ENCODE peak calls at places on chromosome 4, in six cellular contexts. V is H1, U is mesendoderm, Z is astrocyte, I is mammary epithelial cell, R is fibroblast of lung. K is an unnamed sample. For H3K4me1, the result is how much of the 10 kb centered on the place peaks cover.

GRCh38 chr4:184007891-184008290 is 102.8 kb downstream of the STOX2 start:
- DNase-seq in V (no peak), U (no peak), Z (peak), I (peak), R (peak), K (no peak)

GRCh38 chr4:138449938-138450337 is 207.8 kb upstream of the SLC7A11 start:
- DNase-seq in V (no peak), U (no peak), Z (peak), I (peak), R (no peak), K (no peak)

GRCh38 chr4:56757270-56757746 is 64.2 kb downstream of the SPINK2 start:
- DNase-seq in V (no peak), U (peak), Z (peak), I (peak), R (peak), K (no peak)

GRCh38 chr4:40843696-40844095 is 93.9 kb downstream of the NSUN7 start:
- DNase-seq in V (no peak), U (peak), Z (no peak), I (no peak), R (no peak), K (peak)

GRCh38 chr4:110119880-110120279 is 78.5 kb downstream of the ELOVL6 start:
- DNase-seq in V (no peak), U (peak), Z (peak), I (peak), R (peak), K (no peak)

GRCh38 chr4:156865391-156865790 is 106.2 kb downstream of the PDGFC start:
- DNase-seq in V (no peak), U (no peak), Z (peak), I (no peak), R (no peak), K (no peak)

GRCh38 chr4:125283702-125284279 is 31.0 kb upstream of the FAT4 start:
- DNase-seq in V (no peak), U (peak), Z (peak), I (peak), R (peak), K (peak)

GRCh38 chr4:24846716-24847115 is 51.3 kb downstream of the SOD3 start:
- DNase-seq in V (no peak), U (no peak), Z (no peak), I (no peak), R (no peak), K (no peak)

GRCh38 chr4:145511913-145512522 is 30.4 kb downstream of the SMAD1 start:
- DNase-seq in V (no peak), U (peak), Z (peak), I (peak), R (peak), K (no peak)

GRCh38 chr4:153603835-153604234 is 80.2 kb upstream of the TLR2 start:
- DNase-seq in V (no peak), U (no peak), Z (no peak), I (no peak), R (no peak), K (no peak)

GRCh38 chr4:153602758-153603157 is 81.3 kb upstream of the TLR2 start:
- DNase-seq in V (no peak), U (no peak), Z (no peak), I (no peak), R (no peak), K (no peak)

DNA sequence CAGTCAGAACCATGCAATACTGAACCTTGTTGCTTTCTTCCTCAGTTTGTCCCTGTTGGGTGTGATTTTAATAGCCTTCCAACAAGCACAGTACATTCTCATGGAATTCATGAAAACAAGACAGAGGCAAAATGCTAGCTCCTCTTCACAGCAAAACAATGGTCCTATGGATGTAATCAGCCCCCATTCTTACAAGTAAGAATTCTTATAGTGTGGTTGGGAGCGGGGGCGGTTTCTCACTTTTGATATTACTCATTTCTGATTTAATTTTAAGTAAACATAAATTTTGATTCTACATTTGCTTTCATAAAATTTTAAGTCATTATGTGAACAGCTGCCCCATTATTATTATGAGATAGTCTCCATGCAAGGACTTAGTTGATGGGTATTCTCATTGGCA is 80.8 kb upstream of the TLR2 start:
- DNase-seq in V (no peak), U (no peak), Z (no peak), I (no peak), R (no peak), K (no peak)
- H3K9ac ChIP-seq in V (no peak), U (no peak), Z (no peak), I (no peak), R (no peak), K (no peak)

DNA sequence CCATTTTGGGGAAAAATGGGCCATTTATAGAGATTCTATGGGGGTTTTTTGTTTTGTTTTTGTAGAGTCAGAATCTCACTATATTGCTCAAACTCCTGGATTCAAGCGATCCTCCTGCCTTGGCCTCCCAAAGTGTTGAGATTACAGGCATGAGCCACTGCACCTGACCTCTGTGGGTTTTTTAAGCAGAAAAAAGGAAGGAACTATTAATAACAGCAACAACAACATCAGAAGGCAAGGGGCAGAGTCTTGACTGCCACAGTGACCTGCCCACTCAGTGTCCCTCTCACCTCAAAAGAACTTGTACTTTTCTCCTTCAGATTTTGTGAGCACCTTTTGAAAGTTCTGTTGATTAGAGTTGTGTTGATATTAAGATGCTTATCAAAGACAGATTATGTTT is 48.1 kb downstream of the FNIP2 start:
- DNase-seq in V (no peak), U (no peak), Z (no peak), I (no peak), R (no peak), K (no peak)
- H3K4me1 ChIP-seq in V (under half), U (under half), Z (under half), I (under half), R (under half), K (under half)

DNA sequence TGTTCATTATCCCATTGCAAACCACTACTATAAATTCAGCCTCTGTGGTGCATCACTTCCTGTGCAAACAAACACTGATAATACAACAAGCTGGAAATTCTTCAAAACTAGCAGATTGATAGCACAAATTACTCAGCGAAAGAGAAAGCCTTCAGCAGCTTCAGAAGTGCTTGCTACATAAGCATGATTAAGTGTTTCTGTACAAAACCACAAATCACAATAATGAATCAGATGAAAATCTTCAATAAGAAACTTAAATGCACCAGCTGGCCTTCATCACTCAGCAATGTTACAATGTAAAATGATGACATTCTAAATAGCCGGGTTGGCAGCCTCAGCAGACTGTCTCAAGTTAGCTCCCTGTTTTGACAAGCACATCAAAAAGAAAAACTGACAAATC is 262.2 kb downstream of the SPOCK3 start:
- DNase-seq in V (no peak), U (no peak), Z (peak), I (peak), R (peak), K (no peak)
- H3K9ac ChIP-seq in V (no peak), U (no peak), Z (no peak), I (no peak), R (no peak), K (no peak)

DNA sequence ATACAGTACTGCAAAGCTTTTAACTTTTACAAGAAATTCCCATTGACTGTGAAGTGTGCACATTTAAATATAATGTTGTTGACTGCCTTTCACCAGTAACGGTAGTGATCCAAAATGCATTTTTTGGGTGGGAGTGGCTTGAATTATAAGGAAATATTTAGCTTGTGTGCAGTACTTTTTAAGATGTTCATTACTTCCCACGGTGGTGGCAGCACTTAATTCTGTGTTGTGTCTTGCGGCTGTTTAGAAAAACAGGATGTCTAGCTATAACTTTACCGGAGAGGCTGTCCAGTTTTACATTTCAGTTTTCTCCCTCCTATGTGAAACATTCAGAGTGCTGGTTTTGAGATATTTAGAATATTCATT is 1.7 kb downstream of the TMEM131L start:
- DNase-seq in V (no peak), U (no peak), Z (no peak), I (no peak), R (peak), K (peak)
- H3K4me1 ChIP-seq in V (under half), U (under half), Z (under half), I (under half), R (under half), K (half or more)